ENCODE peak calls at places on chromosomes 12 and 14, in eight cellular contexts. One of them, this sample, is unnamed.

GRCh38 chr12:112815589-112816321 is 24.2 kb downstream of the RPH3A start:
- DNase-seq in sigmoid colon: no peak
- DNase-seq in body of pancreas: no peak
- DNase-seq in HCT116: no peak
- DNase-seq in transverse colon: no peak
- DNase-seq in endothelial cell of umbilical vein: no peak
- DNase-seq in stomach: no peak
- DNase-seq in upper lobe of left lung: no peak
- DNase-seq in this sample: no peak

GRCh38 chr12:53952335-53952694 is 2.4 kb upstream of the HOXC12 start:
- DNase-seq in sigmoid colon: no peak
- DNase-seq in body of pancreas: no peak
- DNase-seq in HCT116: no peak
- DNase-seq in transverse colon: no peak
- DNase-seq in endothelial cell of umbilical vein: no peak
- DNase-seq in stomach: no peak
- DNase-seq in upper lobe of left lung: no peak
- DNase-seq in this sample: no peak

GRCh38 chr12:85834378-85834777 is 1.8 kb downstream of the RASSF9 start:
- DNase-seq in sigmoid colon: no peak
- DNase-seq in body of pancreas: no peak
- DNase-seq in HCT116: no peak
- DNase-seq in transverse colon: no peak
- DNase-seq in endothelial cell of umbilical vein: peak
- DNase-seq in stomach: no peak
- DNase-seq in upper lobe of left lung: no peak
- DNase-seq in this sample: no peak

GRCh38 chr14:51817326-51817725 is 43.1 kb upstream of the GNG2 start:
- DNase-seq in sigmoid colon: no peak
- DNase-seq in body of pancreas: no peak
- DNase-seq in HCT116: no peak
- DNase-seq in transverse colon: no peak
- DNase-seq in endothelial cell of umbilical vein: no peak
- DNase-seq in stomach: no peak
- DNase-seq in upper lobe of left lung: no peak
- DNase-seq in this sample: no peak

GRCh38 chr12:115132145-115132544 is 448.2 kb upstream of the TBX3 start:
- DNase-seq in sigmoid colon: no peak
- DNase-seq in body of pancreas: no peak
- DNase-seq in HCT116: no peak
- DNase-seq in transverse colon: no peak
- DNase-seq in endothelial cell of umbilical vein: no peak
- DNase-seq in stomach: no peak
- DNase-seq in upper lobe of left lung: no peak
- DNase-seq in this sample: no peak

GRCh38 chr14:89418976-89419375 is 1.9 kb upstream of the FOXN3 start:
- DNase-seq in sigmoid colon: peak
- DNase-seq in body of pancreas: no peak
- DNase-seq in HCT116: no peak
- DNase-seq in transverse colon: no peak
- DNase-seq in endothelial cell of umbilical vein: no peak
- DNase-seq in stomach: no peak
- DNase-seq in upper lobe of left lung: peak
- DNase-seq in this sample: no peak

GRCh38 chr12:133233993-133234564 is 1.6 kb downstream of the ANHX start:
- DNase-seq in sigmoid colon: no peak
- DNase-seq in body of pancreas: no peak
- DNase-seq in HCT116: no peak
- DNase-seq in transverse colon: no peak
- DNase-seq in endothelial cell of umbilical vein: no peak
- DNase-seq in stomach: no peak
- DNase-seq in upper lobe of left lung: no peak
- DNase-seq in this sample: no peak

GRCh38 chr14:88824314-88825077 is at the start of gene TTC8:
- DNase-seq in sigmoid colon: peak
- DNase-seq in body of pancreas: peak
- DNase-seq in HCT116: peak
- DNase-seq in transverse colon: peak
- DNase-seq in endothelial cell of umbilical vein: peak
- DNase-seq in stomach: peak
- DNase-seq in upper lobe of left lung: peak
- DNase-seq in this sample: peak

GRCh38 chr12:69366796-69367195 is 7.3 kb downstream of the YEATS4 start:
- DNase-seq in sigmoid colon: no peak
- DNase-seq in body of pancreas: no peak
- DNase-seq in HCT116: no peak
- DNase-seq in transverse colon: no peak
- DNase-seq in endothelial cell of umbilical vein: no peak
- DNase-seq in stomach: no peak
- DNase-seq in upper lobe of left lung: no peak
- DNase-seq in this sample: no peak

GRCh38 chr12:121203482-121203881 is 6.4 kb upstream of the P2RX4 start:
- DNase-seq in sigmoid colon: no peak
- DNase-seq in body of pancreas: no peak
- DNase-seq in HCT116: no peak
- DNase-seq in transverse colon: no peak
- DNase-seq in endothelial cell of umbilical vein: no peak
- DNase-seq in stomach: no peak
- DNase-seq in upper lobe of left lung: no peak
- DNase-seq in this sample: no peak

GRCh38 chr12:122403115-122403770 is 19.2 kb downstream of the CLIP1 start:
- DNase-seq in sigmoid colon: no peak
- DNase-seq in body of pancreas: no peak
- DNase-seq in HCT116: no peak
- DNase-seq in transverse colon: no peak
- DNase-seq in endothelial cell of umbilical vein: no peak
- DNase-seq in stomach: no peak
- DNase-seq in upper lobe of left lung: no peak
- DNase-seq in this sample: no peak

GRCh38 chr12:30529489-30530269 is 166.0 kb downstream of the IPO8 start:
- DNase-seq in sigmoid colon: no peak
- DNase-seq in body of pancreas: no peak
- DNase-seq in HCT116: no peak
- DNase-seq in transverse colon: no peak
- DNase-seq in endothelial cell of umbilical vein: no peak
- DNase-seq in stomach: no peak
- DNase-seq in upper lobe of left lung: no peak
- DNase-seq in this sample: no peak

GRCh38 chr12:19432309-19433170 is 6.8 kb upstream of the AEBP2 start:
- DNase-seq in sigmoid colon: no peak
- DNase-seq in body of pancreas: no peak
- DNase-seq in HCT116: no peak
- DNase-seq in transverse colon: no peak
- DNase-seq in endothelial cell of umbilical vein: no peak
- DNase-seq in stomach: no peak
- DNase-seq in upper lobe of left lung: no peak
- DNase-seq in this sample: no peak

GRCh38 chr12:63325757-63326156 is 174.8 kb upstream of the AVPR1A start:
- DNase-seq in sigmoid colon: no peak
- DNase-seq in body of pancreas: no peak
- DNase-seq in HCT116: no peak
- DNase-seq in transverse colon: no peak
- DNase-seq in endothelial cell of umbilical vein: peak
- DNase-seq in stomach: no peak
- DNase-seq in upper lobe of left lung: no peak
- DNase-seq in this sample: no peak

GRCh38 chr12:79555006-79555925 is 135.5 kb downstream of the PAWR start:
- DNase-seq in sigmoid colon: no peak
- DNase-seq in body of pancreas: no peak
- DNase-seq in HCT116: peak
- DNase-seq in transverse colon: no peak
- DNase-seq in endothelial cell of umbilical vein: peak
- DNase-seq in stomach: no peak
- DNase-seq in upper lobe of left lung: no peak
- DNase-seq in this sample: no peak

GRCh38 chr12:128531153-128531552 is 264.2 kb downstream of the TMEM132C start:
- DNase-seq in sigmoid colon: no peak
- DNase-seq in body of pancreas: no peak
- DNase-seq in HCT116: no peak
- DNase-seq in transverse colon: no peak
- DNase-seq in endothelial cell of umbilical vein: no peak
- DNase-seq in stomach: no peak
- DNase-seq in upper lobe of left lung: no peak
- DNase-seq in this sample: no peak

GRCh38 chr12:53052419-53053222 is 2.8 kb downstream of the TNS2 start:
- DNase-seq in sigmoid colon: peak
- DNase-seq in body of pancreas: peak
- DNase-seq in HCT116: no peak
- DNase-seq in transverse colon: peak
- DNase-seq in endothelial cell of umbilical vein: peak
- DNase-seq in stomach: peak
- DNase-seq in upper lobe of left lung: peak
- DNase-seq in this sample: peak

DNA sequence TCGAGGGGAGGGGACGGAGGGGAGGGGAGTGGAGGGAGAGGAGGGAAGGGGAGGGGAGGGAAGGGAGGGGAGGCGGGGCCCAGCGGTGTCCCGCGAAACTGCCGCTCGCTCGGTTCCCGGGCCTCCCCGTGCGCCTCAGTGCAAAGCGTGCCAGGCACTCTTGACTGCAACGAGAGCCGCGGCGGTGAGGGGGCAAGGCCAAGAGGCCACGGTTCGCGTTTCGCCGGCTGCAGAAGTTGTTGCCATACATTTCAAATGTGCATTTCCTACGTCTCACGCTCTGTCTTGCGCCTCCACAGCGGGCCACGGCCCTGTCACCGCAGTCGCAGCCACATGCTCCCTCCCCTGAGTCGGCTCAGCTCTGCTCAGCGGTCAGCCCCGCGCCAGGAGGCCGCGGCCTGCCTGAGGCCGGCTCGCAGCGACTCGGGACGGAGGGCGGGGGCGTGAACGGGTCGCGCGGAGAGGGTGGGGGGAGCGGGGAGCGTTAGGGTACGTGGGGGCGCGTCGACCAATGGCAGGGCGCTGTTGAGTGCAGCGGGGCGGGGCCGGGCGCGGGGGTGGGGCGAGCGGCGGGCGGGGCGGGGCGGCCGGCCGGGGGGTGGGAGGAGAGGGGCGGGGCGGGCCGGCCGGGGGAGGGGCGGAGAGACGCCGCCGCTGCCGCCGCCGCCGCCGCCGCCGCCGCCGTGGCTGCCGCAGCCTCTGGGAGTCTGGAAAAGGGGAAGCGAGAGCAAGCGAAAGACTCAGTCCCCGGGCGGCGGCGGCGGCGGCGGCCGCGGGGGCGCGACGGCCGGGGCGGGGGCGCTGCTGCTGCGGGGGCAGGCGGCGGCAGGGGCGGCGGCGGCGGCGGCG is at the start of gene PPP2R5C:
- DNase-seq in sigmoid colon: peak
- DNase-seq in body of pancreas: peak
- DNase-seq in HCT116: peak
- DNase-seq in transverse colon: peak
- DNase-seq in endothelial cell of umbilical vein: peak
- DNase-seq in stomach: peak
- DNase-seq in upper lobe of left lung: peak
- DNase-seq in this sample: peak
- TF ChIP-seq POLR2A in sigmoid colon: peak
- TF ChIP-seq POLR2A in body of pancreas: peak
- TF ChIP-seq POLR2A in HCT116: no peak
- TF ChIP-seq POLR2A in transverse colon: peak
- TF ChIP-seq POLR2A in endothelial cell of umbilical vein: no peak
- TF ChIP-seq POLR2A in stomach: no peak
- TF ChIP-seq POLR2A in upper lobe of left lung: no peak
- TF ChIP-seq POLR2A in this sample: peak

GRCh38 chr14:29982993-29983392 is 55.3 kb upstream of the PRKD1 start:
- DNase-seq in sigmoid colon: no peak
- DNase-seq in body of pancreas: no peak
- DNase-seq in HCT116: no peak
- DNase-seq in transverse colon: no peak
- DNase-seq in endothelial cell of umbilical vein: no peak
- DNase-seq in stomach: no peak
- DNase-seq in upper lobe of left lung: no peak
- DNase-seq in this sample: no peak
- TF ChIP-seq POLR2A in sigmoid colon: no peak
- TF ChIP-seq POLR2A in body of pancreas: no peak
- TF ChIP-seq POLR2A in HCT116: no peak
- TF ChIP-seq POLR2A in transverse colon: no peak
- TF ChIP-seq POLR2A in endothelial cell of umbilical vein: no peak
- TF ChIP-seq POLR2A in stomach: no peak
- TF ChIP-seq POLR2A in upper lobe of left lung: no peak
- TF ChIP-seq POLR2A in this sample: no peak

GRCh38 chr14:75521415-75522199 is 662 bp upstream of the BATF start:
- DNase-seq in sigmoid colon: no peak
- DNase-seq in body of pancreas: no peak
- DNase-seq in HCT116: no peak
- DNase-seq in transverse colon: no peak
- DNase-seq in endothelial cell of umbilical vein: no peak
- DNase-seq in stomach: no peak
- DNase-seq in upper lobe of left lung: no peak
- DNase-seq in this sample: no peak

GRCh38 chr14:75520852-75521251 is 1.4 kb upstream of the BATF start:
- DNase-seq in sigmoid colon: no peak
- DNase-seq in body of pancreas: no peak
- DNase-seq in HCT116: no peak
- DNase-seq in transverse colon: no peak
- DNase-seq in endothelial cell of umbilical vein: no peak
- DNase-seq in stomach: no peak
- DNase-seq in upper lobe of left lung: no peak
- DNase-seq in this sample: no peak

GRCh38 chr14:75523771-75524171 is 1.5 kb downstream of the BATF start:
- DNase-seq in sigmoid colon: no peak
- DNase-seq in body of pancreas: no peak
- DNase-seq in HCT116: no peak
- DNase-seq in transverse colon: no peak
- DNase-seq in endothelial cell of umbilical vein: peak
- DNase-seq in stomach: no peak
- DNase-seq in upper lobe of left lung: peak
- DNase-seq in this sample: no peak

GRCh38 chr14:75522919-75523318 is 650 bp downstream of the BATF start:
- DNase-seq in sigmoid colon: no peak
- DNase-seq in body of pancreas: no peak
- DNase-seq in HCT116: no peak
- DNase-seq in transverse colon: no peak
- DNase-seq in endothelial cell of umbilical vein: no peak
- DNase-seq in stomach: no peak
- DNase-seq in upper lobe of left lung: no peak
- DNase-seq in this sample: no peak

GRCh38 chr14:75522224-75522764 is at the start of gene BATF:
- DNase-seq in sigmoid colon: no peak
- DNase-seq in body of pancreas: no peak
- DNase-seq in HCT116: no peak
- DNase-seq in transverse colon: peak
- DNase-seq in endothelial cell of umbilical vein: no peak
- DNase-seq in stomach: peak
- DNase-seq in upper lobe of left lung: peak
- DNase-seq in this sample: no peak
- TF ChIP-seq POLR2A in sigmoid colon: no peak
- TF ChIP-seq POLR2A in body of pancreas: peak
- TF ChIP-seq POLR2A in HCT116: no peak
- TF ChIP-seq POLR2A in transverse colon: peak
- TF ChIP-seq POLR2A in endothelial cell of umbilical vein: no peak
- TF ChIP-seq POLR2A in stomach: peak
- TF ChIP-seq POLR2A in upper lobe of left lung: no peak
- TF ChIP-seq POLR2A in this sample: no peak

DNA sequence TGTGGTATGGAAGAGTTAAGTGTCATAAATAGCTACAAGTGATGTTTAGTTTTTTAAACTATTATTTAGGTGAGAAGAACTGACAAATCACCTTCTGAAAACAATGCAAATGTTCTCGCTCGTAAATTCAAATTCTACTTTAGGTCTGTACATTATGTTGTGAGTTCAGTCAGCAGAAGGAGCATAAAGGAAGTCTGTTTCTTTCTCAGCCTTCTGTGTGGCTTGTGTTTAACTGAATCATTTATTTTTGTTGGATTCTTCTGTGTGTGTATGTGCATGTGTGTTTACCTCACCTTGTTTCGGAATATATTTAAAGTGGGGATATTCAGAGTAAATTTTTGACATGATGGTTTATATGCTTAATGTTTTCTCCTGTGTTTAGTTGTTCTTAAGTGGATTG is 285.9 kb downstream of the TMTC2 start:
- DNase-seq in sigmoid colon: no peak
- DNase-seq in body of pancreas: no peak
- DNase-seq in HCT116: no peak
- DNase-seq in transverse colon: no peak
- DNase-seq in endothelial cell of umbilical vein: no peak
- DNase-seq in stomach: no peak
- DNase-seq in upper lobe of left lung: no peak
- DNase-seq in this sample: no peak
- TF ChIP-seq POLR2A in sigmoid colon: no peak
- TF ChIP-seq POLR2A in body of pancreas: no peak
- TF ChIP-seq POLR2A in HCT116: no peak
- TF ChIP-seq POLR2A in transverse colon: no peak
- TF ChIP-seq POLR2A in endothelial cell of umbilical vein: no peak
- TF ChIP-seq POLR2A in stomach: no peak
- TF ChIP-seq POLR2A in upper lobe of left lung: no peak
- TF ChIP-seq POLR2A in this sample: no peak

This sample was measured in H54.